ENCODE peak calls at places on chromosomes 1 and 21, in five cellular contexts. One of them, this sample, is unnamed.

GRCh38 chr1:77506771-77507170 is 175.7 kb downstream of the ZZZ3 start:
- DNase-seq in psoas muscle: no peak
- DNase-seq in cardiac fibroblast: no peak
- DNase-seq in prostate gland: no peak
- DNase-seq in GM13977: no peak
- DNase-seq in this sample: no peak

GRCh38 chr1:222898191-222898527 is 83.3 kb downstream of the DISP1 start:
- DNase-seq in psoas muscle: no peak
- DNase-seq in prostate gland: no peak
- DNase-seq in cardiac fibroblast: peak
- DNase-seq in GM13977: no peak
- DNase-seq in this sample: no peak

GRCh38 chr1:4647391-4647790 is 7.0 kb upstream of the AJAP1 start:
- DNase-seq in cardiac fibroblast: no peak
- DNase-seq in GM13977: no peak
- DNase-seq in psoas muscle: no peak
- DNase-seq in prostate gland: no peak
- DNase-seq in this sample: no peak

GRCh38 chr1:24867064-24867870 is 62.8 kb downstream of the RUNX3 start:
- DNase-seq in GM13977: no peak
- DNase-seq in prostate gland: no peak
- DNase-seq in cardiac fibroblast: no peak
- DNase-seq in psoas muscle: no peak
- DNase-seq in this sample: no peak

GRCh38 chr1:52856026-52856425 is 13.5 kb downstream of the ZYG11A start:
- DNase-seq in prostate gland: no peak
- DNase-seq in GM13977: no peak
- DNase-seq in cardiac fibroblast: no peak
- DNase-seq in psoas muscle: no peak
- DNase-seq in this sample: no peak

GRCh38 chr1:6547301-6547700 is 7.0 kb downstream of the NOL9 start:
- DNase-seq in psoas muscle: no peak
- DNase-seq in cardiac fibroblast: peak
- DNase-seq in prostate gland: no peak
- DNase-seq in GM13977: no peak
- DNase-seq in this sample: no peak

GRCh38 chr1:54462597-54463258 is 56.5 kb upstream of the SSBP3 start:
- DNase-seq in cardiac fibroblast: no peak
- DNase-seq in GM13977: no peak
- DNase-seq in prostate gland: no peak
- DNase-seq in psoas muscle: no peak
- DNase-seq in this sample: no peak

GRCh38 chr21:15659768-15660423 is 69.9 kb upstream of the USP25 start:
- DNase-seq in psoas muscle: no peak
- DNase-seq in prostate gland: peak
- DNase-seq in cardiac fibroblast: no peak
- DNase-seq in GM13977: no peak
- DNase-seq in this sample: peak

GRCh38 chr1:19597463-19598309 is 46.4 kb upstream of the NBL1 start:
- DNase-seq in cardiac fibroblast: peak
- DNase-seq in prostate gland: peak
- DNase-seq in psoas muscle: no peak
- DNase-seq in GM13977: peak
- DNase-seq in this sample: no peak

GRCh38 chr1:92485374-92486250 is 1.1 kb downstream of the GFI1 start:
- DNase-seq in cardiac fibroblast: no peak
- DNase-seq in GM13977: peak
- DNase-seq in prostate gland: no peak
- DNase-seq in psoas muscle: peak
- DNase-seq in this sample: no peak
- TF ChIP-seq CTCF in cardiac fibroblast: no peak
- TF ChIP-seq CTCF in GM13977: peak
- TF ChIP-seq CTCF in prostate gland: no peak
- TF ChIP-seq CTCF in psoas muscle: peak
- TF ChIP-seq CTCF in this sample: peak

GRCh38 chr21:46229133-46229922 is 754 bp upstream of the LSS start:
- DNase-seq in prostate gland: no peak
- DNase-seq in psoas muscle: no peak
- DNase-seq in cardiac fibroblast: no peak
- DNase-seq in GM13977: no peak
- DNase-seq in this sample: no peak
- TF ChIP-seq CTCF in prostate gland: peak
- TF ChIP-seq CTCF in psoas muscle: peak
- TF ChIP-seq CTCF in cardiac fibroblast: peak
- TF ChIP-seq CTCF in GM13977: peak
- TF ChIP-seq CTCF in this sample: peak

GRCh38 chr1:91515994-91516393 is 15.3 kb downstream of the CDC7 start:
- DNase-seq in cardiac fibroblast: no peak
- DNase-seq in prostate gland: no peak
- DNase-seq in GM13977: no peak
- DNase-seq in psoas muscle: no peak
- DNase-seq in this sample: no peak
- TF ChIP-seq CTCF in cardiac fibroblast: no peak
- TF ChIP-seq CTCF in prostate gland: no peak
- TF ChIP-seq CTCF in GM13977: no peak
- TF ChIP-seq CTCF in psoas muscle: no peak
- TF ChIP-seq CTCF in this sample: no peak

GRCh38 chr1:178916448-178917174 is 45.7 kb upstream of the ANGPTL1 start:
- DNase-seq in psoas muscle: no peak
- DNase-seq in GM13977: no peak
- DNase-seq in cardiac fibroblast: peak
- DNase-seq in prostate gland: no peak
- DNase-seq in this sample: no peak

GRCh38 chr1:178919581-178919980 is 48.7 kb upstream of the ANGPTL1 start:
- DNase-seq in cardiac fibroblast: no peak
- DNase-seq in prostate gland: no peak
- DNase-seq in psoas muscle: no peak
- DNase-seq in GM13977: no peak
- DNase-seq in this sample: no peak

GRCh38 chr1:178918955-178919354 is 48.1 kb upstream of the ANGPTL1 start:
- DNase-seq in psoas muscle: no peak
- DNase-seq in GM13977: no peak
- DNase-seq in prostate gland: no peak
- DNase-seq in cardiac fibroblast: no peak
- DNase-seq in this sample: no peak

GRCh38 chr1:178921499-178921898 is 50.6 kb upstream of the ANGPTL1 start:
- DNase-seq in prostate gland: no peak
- DNase-seq in psoas muscle: no peak
- DNase-seq in GM13977: no peak
- DNase-seq in cardiac fibroblast: no peak
- DNase-seq in this sample: no peak

GRCh38 chr1:178918328-178918727 is 47.5 kb upstream of the ANGPTL1 start:
- DNase-seq in GM13977: no peak
- DNase-seq in psoas muscle: no peak
- DNase-seq in cardiac fibroblast: no peak
- DNase-seq in prostate gland: no peak
- DNase-seq in this sample: no peak
- TF ChIP-seq CTCF in GM13977: no peak
- TF ChIP-seq CTCF in psoas muscle: no peak
- TF ChIP-seq CTCF in cardiac fibroblast: no peak
- TF ChIP-seq CTCF in prostate gland: no peak
- TF ChIP-seq CTCF in this sample: no peak

DNA sequence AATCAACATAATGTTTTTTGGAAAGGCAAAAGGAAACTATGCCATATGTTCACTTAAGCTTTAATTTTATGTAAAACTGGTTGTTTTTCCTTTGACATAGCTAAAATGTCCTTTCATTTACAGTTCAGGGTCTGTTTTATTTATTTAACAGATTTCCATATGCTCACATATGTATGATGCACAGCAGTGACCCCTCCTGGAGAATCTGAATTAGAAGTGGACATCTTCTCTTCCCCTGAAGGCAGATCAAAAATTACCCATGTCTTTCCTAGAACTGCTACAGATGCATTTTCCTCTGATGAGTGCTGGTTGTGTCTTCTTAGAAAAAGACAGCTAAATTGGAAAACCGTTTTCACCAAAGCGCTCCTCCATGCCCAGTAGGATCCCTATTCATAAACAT is 143.6 kb upstream of the USH2A start:
- DNase-seq in psoas muscle: no peak
- DNase-seq in GM13977: no peak
- DNase-seq in cardiac fibroblast: peak
- DNase-seq in prostate gland: no peak
- DNase-seq in this sample: peak
- TF ChIP-seq CTCF in psoas muscle: no peak
- TF ChIP-seq CTCF in GM13977: peak
- TF ChIP-seq CTCF in cardiac fibroblast: peak
- TF ChIP-seq CTCF in prostate gland: no peak
- TF ChIP-seq CTCF in this sample: peak

GRCh38 chr1:237677979-237678378 is 212.7 kb downstream of the ZP4 start:
- DNase-seq in prostate gland: no peak
- DNase-seq in psoas muscle: no peak
- DNase-seq in cardiac fibroblast: peak
- DNase-seq in GM13977: no peak
- DNase-seq in this sample: peak
- TF ChIP-seq CTCF in prostate gland: no peak
- TF ChIP-seq CTCF in psoas muscle: no peak
- TF ChIP-seq CTCF in cardiac fibroblast: no peak
- TF ChIP-seq CTCF in GM13977: no peak
- TF ChIP-seq CTCF in this sample: peak

DNA sequence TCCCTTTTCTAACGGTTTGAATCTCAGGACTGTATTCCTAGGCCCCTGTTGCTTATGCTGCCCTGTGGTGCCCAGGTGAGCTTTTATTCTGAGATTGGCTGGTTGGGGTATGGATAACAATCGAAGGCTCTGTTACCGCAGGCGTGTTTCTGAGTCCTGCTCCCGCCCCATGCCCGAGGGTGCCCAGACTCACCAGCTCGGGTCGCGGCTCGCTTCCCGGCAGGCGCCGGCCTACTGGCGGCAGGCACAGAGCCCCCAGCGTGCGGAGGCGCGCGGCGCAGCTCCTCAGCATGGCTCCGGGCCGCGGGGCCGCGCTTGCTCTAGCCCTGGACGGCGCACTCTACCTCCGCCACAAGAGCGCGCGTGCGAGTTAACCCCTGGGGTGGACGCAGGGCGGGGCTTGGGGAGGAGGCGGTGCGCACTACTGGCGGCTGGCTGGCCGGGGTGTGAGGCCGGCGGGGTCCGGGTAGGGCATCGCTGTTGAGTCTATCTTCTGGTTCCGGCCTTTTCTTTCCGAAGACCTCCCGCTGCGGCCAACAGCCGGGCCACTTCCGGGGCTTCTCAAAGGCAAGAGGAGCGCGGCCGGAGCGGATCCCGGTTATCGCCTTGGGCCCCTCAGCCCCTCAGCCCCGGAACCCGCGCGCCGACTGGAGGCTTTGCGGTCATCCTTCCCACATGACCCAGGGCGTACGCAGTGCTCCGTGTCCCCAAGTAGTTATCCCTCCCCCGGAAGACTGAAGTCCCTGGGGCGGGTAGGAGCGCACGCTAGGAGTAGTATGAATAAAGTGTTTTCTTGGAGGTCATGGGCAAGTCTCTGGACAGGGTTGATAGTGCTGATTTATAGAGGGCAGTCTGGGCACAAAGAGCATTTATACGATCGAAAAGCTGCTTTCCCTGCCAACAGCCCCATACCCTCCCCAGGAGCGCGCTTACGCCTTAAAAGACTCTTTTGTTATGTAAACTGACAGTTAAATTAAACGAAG is at the start of gene THEM4:
- DNase-seq in cardiac fibroblast: peak
- DNase-seq in prostate gland: peak
- DNase-seq in GM13977: peak
- DNase-seq in psoas muscle: peak
- DNase-seq in this sample: peak
- TF ChIP-seq CTCF in cardiac fibroblast: no peak
- TF ChIP-seq CTCF in prostate gland: no peak
- TF ChIP-seq CTCF in GM13977: peak
- TF ChIP-seq CTCF in psoas muscle: peak
- TF ChIP-seq CTCF in this sample: peak

DNA sequence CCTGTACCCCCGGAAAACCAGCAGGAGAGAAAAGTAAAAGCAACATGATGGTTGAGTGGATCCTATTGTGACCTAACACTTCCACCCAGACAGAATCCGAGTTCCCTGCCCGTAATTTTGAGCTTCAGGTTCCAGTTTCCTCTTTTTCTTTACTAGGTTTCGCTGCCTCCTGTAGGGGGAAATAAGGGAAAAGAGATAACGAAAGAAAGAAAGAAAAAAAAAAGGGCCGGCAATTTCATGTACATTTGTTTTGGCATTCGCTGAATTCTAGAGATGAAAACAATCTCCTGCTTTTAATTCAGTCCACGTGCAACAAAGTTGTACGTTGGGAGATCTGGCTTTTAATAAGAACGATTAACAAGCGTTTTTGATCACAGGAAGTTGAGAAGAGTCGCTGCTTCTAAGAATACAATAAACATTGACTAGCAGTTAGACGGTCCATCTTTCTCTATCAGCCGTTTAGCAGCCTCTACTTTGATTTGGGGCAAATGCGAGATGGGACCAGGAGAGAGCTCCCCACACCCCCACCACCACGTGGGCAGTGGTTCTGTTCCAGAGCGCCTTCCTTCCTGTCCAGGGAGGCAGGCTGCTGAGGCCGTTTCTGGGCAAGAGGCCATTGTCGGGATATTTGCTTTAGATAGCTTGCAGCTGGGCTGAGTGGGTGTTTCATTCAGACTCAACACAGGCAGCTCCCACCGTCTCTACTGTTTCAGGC is 155.9 kb upstream of the RUNX1 start:
- DNase-seq in GM13977: no peak
- DNase-seq in cardiac fibroblast: peak
- DNase-seq in prostate gland: peak
- DNase-seq in psoas muscle: peak
- DNase-seq in this sample: peak
- TF ChIP-seq CTCF in GM13977: no peak
- TF ChIP-seq CTCF in cardiac fibroblast: peak
- TF ChIP-seq CTCF in prostate gland: no peak
- TF ChIP-seq CTCF in psoas muscle: no peak
- TF ChIP-seq CTCF in this sample: peak